ENCODE peak calls at places on chromosomes 1 and 21, in ten cellular contexts. One of them, this sample, is unnamed.

GRCh38 chr1:24966121-24966723 is 36.1 kb upstream of the RUNX3 start:
- DNase-seq in fibroblast of the aortic adventitia: no peak
- DNase-seq in fibroblast of pulmonary artery: no peak
- DNase-seq in tibial artery: no peak
- DNase-seq in cardiac muscle cell: no peak
- DNase-seq in GM23338: no peak
- DNase-seq in HFF-Myc: no peak
- DNase-seq in foreskin fibroblast: no peak
- DNase-seq in heart right ventricle: no peak
- DNase-seq in PC-3: no peak
- DNase-seq in this sample: no peak

GRCh38 chr1:3404801-3405200 is 49.7 kb upstream of the ARHGEF16 start:
- DNase-seq in tibial artery: no peak
- DNase-seq in PC-3: no peak
- DNase-seq in fibroblast of pulmonary artery: no peak
- DNase-seq in GM23338: no peak
- DNase-seq in fibroblast of the aortic adventitia: no peak
- DNase-seq in HFF-Myc: no peak
- DNase-seq in heart right ventricle: no peak
- DNase-seq in cardiac muscle cell: no peak
- DNase-seq in foreskin fibroblast: no peak
- DNase-seq in this sample: no peak

GRCh38 chr1:6466023-6466422 is at the start of gene TNFRSF25:
- DNase-seq in foreskin fibroblast: no peak
- DNase-seq in heart right ventricle: no peak
- DNase-seq in fibroblast of the aortic adventitia: no peak
- DNase-seq in cardiac muscle cell: no peak
- DNase-seq in GM23338: peak
- DNase-seq in HFF-Myc: no peak
- DNase-seq in fibroblast of pulmonary artery: no peak
- DNase-seq in PC-3: no peak
- DNase-seq in tibial artery: no peak
- DNase-seq in this sample: no peak

GRCh38 chr1:54738244-54738643 is 22.6 kb downstream of the TTC4 start:
- DNase-seq in PC-3: no peak
- DNase-seq in HFF-Myc: no peak
- DNase-seq in heart right ventricle: no peak
- DNase-seq in tibial artery: no peak
- DNase-seq in foreskin fibroblast: no peak
- DNase-seq in GM23338: no peak
- DNase-seq in fibroblast of the aortic adventitia: no peak
- DNase-seq in cardiac muscle cell: no peak
- DNase-seq in fibroblast of pulmonary artery: no peak
- DNase-seq in this sample: no peak

GRCh38 chr1:162144853-162145252 is 75.4 kb downstream of the NOS1AP start:
- DNase-seq in foreskin fibroblast: no peak
- DNase-seq in cardiac muscle cell: no peak
- DNase-seq in HFF-Myc: no peak
- DNase-seq in fibroblast of the aortic adventitia: no peak
- DNase-seq in tibial artery: no peak
- DNase-seq in PC-3: no peak
- DNase-seq in heart right ventricle: no peak
- DNase-seq in fibroblast of pulmonary artery: no peak
- DNase-seq in GM23338: peak
- DNase-seq in this sample: no peak

GRCh38 chr1:238329671-238330070 is 438.9 kb upstream of the ZP4 start:
- DNase-seq in GM23338: no peak
- DNase-seq in HFF-Myc: no peak
- DNase-seq in PC-3: no peak
- DNase-seq in fibroblast of pulmonary artery: no peak
- DNase-seq in cardiac muscle cell: no peak
- DNase-seq in tibial artery: no peak
- DNase-seq in fibroblast of the aortic adventitia: no peak
- DNase-seq in heart right ventricle: no peak
- DNase-seq in foreskin fibroblast: no peak
- DNase-seq in this sample: no peak

GRCh38 chr1:21577933-21578332 is 68.7 kb downstream of the ALPL start:
- DNase-seq in HFF-Myc: no peak
- DNase-seq in foreskin fibroblast: no peak
- DNase-seq in fibroblast of the aortic adventitia: no peak
- DNase-seq in fibroblast of pulmonary artery: no peak
- DNase-seq in tibial artery: no peak
- DNase-seq in cardiac muscle cell: no peak
- DNase-seq in PC-3: no peak
- DNase-seq in GM23338: no peak
- DNase-seq in heart right ventricle: no peak
- DNase-seq in this sample: no peak

GRCh38 chr1:115063238-115063901 is 25.9 kb downstream of the TSPAN2 start:
- DNase-seq in cardiac muscle cell: no peak
- DNase-seq in heart right ventricle: no peak
- DNase-seq in fibroblast of pulmonary artery: no peak
- DNase-seq in HFF-Myc: no peak
- DNase-seq in fibroblast of the aortic adventitia: no peak
- DNase-seq in GM23338: no peak
- DNase-seq in foreskin fibroblast: no peak
- DNase-seq in PC-3: peak
- DNase-seq in tibial artery: no peak
- DNase-seq in this sample: no peak

GRCh38 chr1:11529763-11530730 is 51.1 kb downstream of the DISP3 start:
- DNase-seq in PC-3: no peak
- DNase-seq in GM23338: no peak
- DNase-seq in foreskin fibroblast: no peak
- DNase-seq in tibial artery: no peak
- DNase-seq in fibroblast of the aortic adventitia: no peak
- DNase-seq in cardiac muscle cell: no peak
- DNase-seq in fibroblast of pulmonary artery: no peak
- DNase-seq in HFF-Myc: no peak
- DNase-seq in heart right ventricle: no peak
- DNase-seq in this sample: no peak

GRCh38 chr1:69569281-69569970 is 1.7 kb downstream of the LRRC7 start:
- DNase-seq in foreskin fibroblast: peak
- DNase-seq in fibroblast of the aortic adventitia: no peak
- DNase-seq in fibroblast of pulmonary artery: no peak
- DNase-seq in heart right ventricle: no peak
- DNase-seq in GM23338: peak
- DNase-seq in tibial artery: no peak
- DNase-seq in PC-3: no peak
- DNase-seq in cardiac muscle cell: peak
- DNase-seq in HFF-Myc: no peak
- DNase-seq in this sample: no peak

GRCh38 chr1:89322402-89322801 is 41.5 kb upstream of the GBP6 start:
- DNase-seq in PC-3: no peak
- DNase-seq in foreskin fibroblast: no peak
- DNase-seq in GM23338: no peak
- DNase-seq in fibroblast of the aortic adventitia: no peak
- DNase-seq in fibroblast of pulmonary artery: peak
- DNase-seq in tibial artery: no peak
- DNase-seq in HFF-Myc: no peak
- DNase-seq in heart right ventricle: peak
- DNase-seq in cardiac muscle cell: no peak
- DNase-seq in this sample: no peak

GRCh38 chr1:23837905-23838304 is 12.7 kb upstream of the HMGCL start:
- DNase-seq in cardiac muscle cell: peak
- DNase-seq in heart right ventricle: peak
- DNase-seq in tibial artery: no peak
- DNase-seq in HFF-Myc: no peak
- DNase-seq in foreskin fibroblast: no peak
- DNase-seq in PC-3: no peak
- DNase-seq in GM23338: peak
- DNase-seq in fibroblast of the aortic adventitia: no peak
- DNase-seq in fibroblast of pulmonary artery: no peak
- DNase-seq in this sample: no peak

GRCh38 chr1:182397653-182398388 is 2.6 kb downstream of the TEDDM1 start:
- DNase-seq in PC-3: peak
- DNase-seq in cardiac muscle cell: no peak
- DNase-seq in foreskin fibroblast: peak
- DNase-seq in fibroblast of the aortic adventitia: peak
- DNase-seq in GM23338: no peak
- DNase-seq in heart right ventricle: no peak
- DNase-seq in tibial artery: no peak
- DNase-seq in HFF-Myc: no peak
- DNase-seq in fibroblast of pulmonary artery: no peak
- DNase-seq in this sample: no peak

GRCh38 chr1:79353224-79353623 is 346.7 kb upstream of the ADGRL4 start:
- DNase-seq in GM23338: peak
- DNase-seq in fibroblast of the aortic adventitia: peak
- DNase-seq in heart right ventricle: no peak
- DNase-seq in tibial artery: peak
- DNase-seq in foreskin fibroblast: peak
- DNase-seq in cardiac muscle cell: peak
- DNase-seq in PC-3: peak
- DNase-seq in HFF-Myc: peak
- DNase-seq in fibroblast of pulmonary artery: peak
- DNase-seq in this sample: peak

DNA sequence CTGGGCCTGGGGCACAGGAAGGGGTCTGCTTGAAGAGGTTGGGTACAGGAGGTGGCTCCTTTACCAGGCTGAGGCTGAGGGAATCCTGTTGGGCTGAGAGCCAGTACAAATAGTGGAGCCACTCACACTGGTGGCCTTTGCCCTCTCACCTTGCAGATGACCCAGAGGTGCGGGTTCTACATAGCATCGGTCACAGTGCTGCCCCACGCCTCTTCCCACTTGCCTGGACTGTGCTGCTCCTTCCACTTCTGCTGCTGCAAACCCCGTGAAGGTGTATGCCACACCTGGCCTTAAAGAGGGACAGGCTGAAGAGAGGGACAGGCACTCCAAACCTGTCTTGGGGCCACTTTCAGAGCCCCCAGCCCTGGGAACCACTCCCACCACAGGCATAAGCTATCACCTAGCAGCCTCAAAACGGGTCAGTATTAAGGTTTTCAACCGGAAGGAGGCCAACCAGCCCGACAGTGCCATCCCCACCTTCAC is 1.8 kb upstream of the SLC50A1 start:
- DNase-seq in cardiac muscle cell: no peak
- DNase-seq in GM23338: no peak
- DNase-seq in heart right ventricle: no peak
- DNase-seq in PC-3: no peak
- DNase-seq in fibroblast of pulmonary artery: no peak
- DNase-seq in HFF-Myc: no peak
- DNase-seq in foreskin fibroblast: no peak
- DNase-seq in tibial artery: no peak
- DNase-seq in fibroblast of the aortic adventitia: no peak
- DNase-seq in this sample: no peak
- H3K4me3 ChIP-seq in cardiac muscle cell: no peak
- H3K4me3 ChIP-seq in GM23338: no peak
- H3K4me3 ChIP-seq in heart right ventricle: no peak
- H3K4me3 ChIP-seq in PC-3: no peak
- H3K4me3 ChIP-seq in fibroblast of pulmonary artery: no peak
- H3K4me3 ChIP-seq in HFF-Myc: no peak
- H3K4me3 ChIP-seq in foreskin fibroblast: no peak
- H3K4me3 ChIP-seq in tibial artery: no peak
- H3K4me3 ChIP-seq in fibroblast of the aortic adventitia: no peak
- H3K4me3 ChIP-seq in this sample: no peak

GRCh38 chr1:91226741-91227140 is 177.9 kb downstream of the HFM1 start:
- DNase-seq in tibial artery: no peak
- DNase-seq in fibroblast of the aortic adventitia: no peak
- DNase-seq in HFF-Myc: no peak
- DNase-seq in heart right ventricle: no peak
- DNase-seq in GM23338: peak
- DNase-seq in PC-3: peak
- DNase-seq in cardiac muscle cell: no peak
- DNase-seq in fibroblast of pulmonary artery: no peak
- DNase-seq in foreskin fibroblast: no peak
- DNase-seq in this sample: no peak

GRCh38 chr1:91224878-91225277 is 179.8 kb downstream of the HFM1 start:
- DNase-seq in cardiac muscle cell: no peak
- DNase-seq in GM23338: no peak
- DNase-seq in foreskin fibroblast: no peak
- DNase-seq in heart right ventricle: no peak
- DNase-seq in fibroblast of pulmonary artery: no peak
- DNase-seq in HFF-Myc: no peak
- DNase-seq in PC-3: no peak
- DNase-seq in tibial artery: no peak
- DNase-seq in fibroblast of the aortic adventitia: no peak
- DNase-seq in this sample: no peak

GRCh38 chr1:91217911-91218310 is 186.7 kb downstream of the HFM1 start:
- DNase-seq in cardiac muscle cell: no peak
- DNase-seq in GM23338: no peak
- DNase-seq in foreskin fibroblast: no peak
- DNase-seq in PC-3: no peak
- DNase-seq in HFF-Myc: no peak
- DNase-seq in fibroblast of pulmonary artery: no peak
- DNase-seq in tibial artery: no peak
- DNase-seq in fibroblast of the aortic adventitia: no peak
- DNase-seq in heart right ventricle: no peak
- DNase-seq in this sample: no peak

DNA sequence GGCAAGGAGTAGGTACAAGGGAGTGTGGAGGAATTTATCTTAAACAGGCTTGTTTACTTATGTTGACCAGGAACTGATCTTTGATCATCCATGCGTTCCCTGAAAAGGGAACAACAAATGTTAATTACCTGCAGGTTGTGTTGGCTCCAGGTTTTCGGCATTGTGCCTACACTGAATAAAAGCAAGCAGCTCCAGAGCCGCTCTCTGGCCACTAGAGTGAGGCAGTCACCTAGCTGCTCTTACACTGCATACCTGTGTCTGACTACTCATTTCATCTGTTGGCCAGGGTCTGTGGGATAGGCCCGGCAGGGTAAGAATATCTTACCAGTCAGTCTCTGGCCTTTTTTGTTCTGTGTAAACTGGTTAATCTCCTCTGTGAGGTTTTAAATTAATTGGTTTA is 183.6 kb downstream of the HFM1 start:
- DNase-seq in tibial artery: no peak
- DNase-seq in HFF-Myc: no peak
- DNase-seq in fibroblast of the aortic adventitia: no peak
- DNase-seq in fibroblast of pulmonary artery: no peak
- DNase-seq in foreskin fibroblast: no peak
- DNase-seq in cardiac muscle cell: no peak
- DNase-seq in PC-3: no peak
- DNase-seq in heart right ventricle: no peak
- DNase-seq in GM23338: peak
- DNase-seq in this sample: no peak
- TF ChIP-seq CTCF in tibial artery: no peak
- TF ChIP-seq CTCF in HFF-Myc: no peak
- TF ChIP-seq CTCF in fibroblast of the aortic adventitia: no peak
- TF ChIP-seq CTCF in fibroblast of pulmonary artery: no peak
- TF ChIP-seq CTCF in foreskin fibroblast: no peak
- TF ChIP-seq CTCF in cardiac muscle cell: no peak
- TF ChIP-seq CTCF in PC-3: no peak
- TF ChIP-seq CTCF in heart right ventricle: no peak
- TF ChIP-seq CTCF in GM23338: no peak
- TF ChIP-seq CTCF in this sample: no peak

GRCh38 chr1:1072849-1073742 is 1.0 kb downstream of the RNF223 start:
- DNase-seq in foreskin fibroblast: no peak
- DNase-seq in tibial artery: no peak
- DNase-seq in fibroblast of pulmonary artery: no peak
- DNase-seq in cardiac muscle cell: no peak
- DNase-seq in HFF-Myc: no peak
- DNase-seq in GM23338: no peak
- DNase-seq in PC-3: no peak
- DNase-seq in fibroblast of the aortic adventitia: no peak
- DNase-seq in heart right ventricle: no peak
- DNase-seq in this sample: no peak
- H3K4me3 ChIP-seq in foreskin fibroblast: no peak
- H3K4me3 ChIP-seq in tibial artery: no peak
- H3K4me3 ChIP-seq in fibroblast of pulmonary artery: no peak
- H3K4me3 ChIP-seq in cardiac muscle cell: no peak
- H3K4me3 ChIP-seq in HFF-Myc: no peak
- H3K4me3 ChIP-seq in GM23338: no peak
- H3K4me3 ChIP-seq in PC-3: peak
- H3K4me3 ChIP-seq in fibroblast of the aortic adventitia: no peak
- H3K4me3 ChIP-seq in heart right ventricle: no peak
- H3K4me3 ChIP-seq in this sample: no peak

GRCh38 chr21:31457675-31458074 is 113.6 kb upstream of the TIAM1 start:
- DNase-seq in PC-3: no peak
- DNase-seq in HFF-Myc: no peak
- DNase-seq in cardiac muscle cell: no peak
- DNase-seq in foreskin fibroblast: no peak
- DNase-seq in heart right ventricle: no peak
- DNase-seq in GM23338: peak
- DNase-seq in tibial artery: no peak
- DNase-seq in fibroblast of the aortic adventitia: no peak
- DNase-seq in fibroblast of pulmonary artery: no peak
- DNase-seq in this sample: no peak
- TF ChIP-seq CTCF in PC-3: peak
- TF ChIP-seq CTCF in HFF-Myc: no peak
- TF ChIP-seq CTCF in cardiac muscle cell: no peak
- TF ChIP-seq CTCF in foreskin fibroblast: no peak
- TF ChIP-seq CTCF in heart right ventricle: no peak
- TF ChIP-seq CTCF in GM23338: peak
- TF ChIP-seq CTCF in tibial artery: no peak
- TF ChIP-seq CTCF in fibroblast of the aortic adventitia: no peak
- TF ChIP-seq CTCF in fibroblast of pulmonary artery: no peak
- TF ChIP-seq CTCF in this sample: no peak

This sample was measured in fibroblast of villous mesenchyme.